ENCODE peak calls at places on chromosomes 7 and 10, in nine cellular contexts. H is mammary epithelial cell, R is MM.1S, N is PC-9, S is fibroblast of lung, D is neural progenitor cell, F is HepG2, B is endothelial cell of umbilical vein, U is astrocyte. Z is an unnamed sample.

GRCh38 chr7:65251851-65252620 is 121.6 kb upstream of the ZNF92 start:
- DNase-seq in H (peak), R (no peak), N (peak), S (peak), D (peak), F (peak), B (peak), U (peak), Z (no peak)

GRCh38 chr7:34069676-34070075 is 164.3 kb downstream of the BMPER start:
- DNase-seq in H (peak), R (no peak), N (no peak), S (peak), D (no peak), F (peak), B (peak), U (peak), Z (no peak)

GRCh38 chr10:133067152-133068090 is 20.3 kb upstream of the ADGRA1 start:
- DNase-seq in H (no peak), R (no peak), N (no peak), S (peak), D (no peak), F (no peak), B (no peak), U (peak), Z (no peak)

GRCh38 chr10:60870803-60871202 is 73.2 kb downstream of the RHOBTB1 start:
- DNase-seq in H (no peak), R (no peak), N (no peak), S (no peak), D (no peak), F (no peak), B (no peak), U (no peak), Z (no peak)

GRCh38 chr7:47215640-47216039 is 366.3 kb downstream of the TNS3 start:
- DNase-seq in H (no peak), R (no peak), N (no peak), S (no peak), D (no peak), F (no peak), B (no peak), U (no peak), Z (no peak)

GRCh38 chr10:77006836-77007511 is 630.6 kb downstream of the KCNMA1 start:
- DNase-seq in H (peak), R (no peak), N (no peak), S (no peak), D (no peak), F (no peak), B (no peak), U (no peak), Z (no peak)

GRCh38 chr10:127906548-127907377 is at the start of gene PTPRE:
- DNase-seq in H (peak), R (peak), N (peak), S (peak), D (peak), F (no peak), B (peak), U (no peak), Z (no peak)

GRCh38 chr7:55363386-55364170 is 1.6 kb upstream of the LANCL2 start:
- DNase-seq in H (no peak), R (no peak), N (no peak), S (no peak), D (no peak), F (no peak), B (no peak), U (no peak), Z (no peak)

GRCh38 chr7:150377116-150377979 is 1.8 kb upstream of the ZNF775 start:
- DNase-seq in H (no peak), R (peak), N (no peak), S (no peak), D (peak), F (no peak), B (peak), U (no peak), Z (no peak)

GRCh38 chr10:122878799-122879338 is 512 bp downstream of the FAM24B start:
- DNase-seq in H (no peak), R (no peak), N (no peak), S (no peak), D (no peak), F (peak), B (peak), U (no peak), Z (no peak)

GRCh38 chr10:19003341-19003740 is 45.3 kb upstream of the MALRD1 start:
- DNase-seq in H (no peak), R (no peak), N (no peak), S (no peak), D (no peak), F (no peak), B (no peak), U (no peak), Z (no peak)

GRCh38 chr10:78745445-78745844 is 323.3 kb upstream of the ZMIZ1 start:
- DNase-seq in H (no peak), R (no peak), N (no peak), S (no peak), D (no peak), F (peak), B (no peak), U (no peak), Z (no peak)

GRCh38 chr10:97792058-97792721 is 20.4 kb upstream of the SFRP5 start:
- DNase-seq in H (peak), R (peak), N (peak), S (peak), D (peak), F (peak), B (peak), U (no peak), Z (peak)

GRCh38 chr7:96998765-96999164 is 6.6 kb upstream of the DLX6 start:
- DNase-seq in H (no peak), R (no peak), N (no peak), S (no peak), D (peak), F (no peak), B (no peak), U (no peak), Z (no peak)
- TF ChIP-seq EZH2 in H (peak), R (no peak), N (no peak), S (peak), D (no peak), F (no peak), B (peak), U (no peak), Z (no peak)

GRCh38 chr7:157003445-157004049 is 6.9 kb downstream of the MNX1 start:
- DNase-seq in H (no peak), R (peak), N (no peak), S (no peak), D (peak), F (no peak), B (no peak), U (no peak), Z (no peak)
- TF ChIP-seq EZH2 in H (no peak), R (no peak), N (no peak), S (no peak), D (no peak), F (no peak), B (peak), U (no peak), Z (no peak)

GRCh38 chr10:121687094-121687850 is 89.0 kb upstream of the FGFR2 start:
- DNase-seq in H (no peak), R (no peak), N (no peak), S (no peak), D (no peak), F (no peak), B (no peak), U (no peak), Z (no peak)
- TF ChIP-seq EZH2 in H (no peak), R (no peak), N (no peak), S (no peak), D (no peak), F (no peak), B (no peak), U (no peak), Z (no peak)

DNA sequence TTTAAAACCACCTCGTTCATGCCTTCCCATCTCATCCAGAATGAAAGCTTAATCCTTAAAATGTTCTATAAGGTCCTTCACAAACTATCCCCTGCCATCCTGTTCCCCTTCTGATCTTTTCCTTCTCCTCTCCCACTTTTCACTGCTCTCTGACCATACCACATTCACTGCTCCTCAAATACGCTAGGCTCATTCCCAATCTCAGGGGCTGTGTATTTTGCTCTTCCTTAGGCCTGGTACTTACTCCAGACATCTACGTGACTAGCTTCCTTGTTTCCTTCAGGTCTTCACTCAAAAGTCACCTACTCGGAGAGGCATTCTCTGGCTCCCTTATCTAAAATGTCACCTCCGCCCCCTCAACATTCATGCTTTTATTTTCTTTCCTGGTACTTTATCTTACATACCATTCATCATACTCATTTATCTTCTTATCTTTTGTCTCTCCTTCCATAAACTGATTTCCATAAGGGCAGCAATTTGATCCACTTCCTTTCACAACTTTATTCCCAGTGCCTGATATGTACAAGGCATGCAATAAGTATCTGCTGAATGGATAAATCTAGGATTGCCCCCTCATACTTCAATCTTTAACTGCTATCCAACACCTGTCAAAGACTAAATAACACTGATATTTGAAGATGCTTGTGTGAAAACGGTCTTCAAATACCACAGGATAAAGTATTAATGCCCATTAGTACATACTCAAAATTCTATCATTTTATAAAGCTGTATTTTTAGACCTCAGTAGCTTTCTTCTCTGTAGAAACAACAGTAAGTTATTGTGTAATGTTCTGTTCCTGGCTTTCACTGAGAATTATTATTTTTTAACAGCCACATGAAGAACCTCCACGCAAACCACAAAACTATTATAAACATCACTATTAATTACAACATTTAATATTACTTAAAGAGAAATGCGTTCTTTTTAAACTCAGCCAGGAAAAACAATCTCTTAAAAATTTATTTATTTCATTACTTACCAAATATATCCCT is 27.0 kb downstream of the JMJD1C start:
- DNase-seq in H (no peak), R (no peak), N (peak), S (peak), D (no peak), F (no peak), B (peak), U (peak), Z (no peak)
- TF ChIP-seq EZH2 in H (no peak), R (no peak), N (no peak), S (no peak), D (no peak), F (no peak), B (no peak), U (no peak), Z (no peak)

GRCh38 chr10:101227765-101228681 is 1.2 kb downstream of the LBX1 start:
- DNase-seq in H (peak), R (no peak), N (no peak), S (no peak), D (peak), F (no peak), B (no peak), U (no peak), Z (no peak)

GRCh38 chr10:101226888-101227736 is 2.2 kb downstream of the LBX1 start:
- DNase-seq in H (no peak), R (no peak), N (no peak), S (no peak), D (peak), F (no peak), B (no peak), U (no peak), Z (no peak)

GRCh38 chr10:101224910-101225823 is 4.1 kb downstream of the LBX1 start:
- DNase-seq in H (no peak), R (no peak), N (no peak), S (no peak), D (peak), F (no peak), B (no peak), U (no peak), Z (no peak)

GRCh38 chr10:101225846-101226361 is 3.4 kb downstream of the LBX1 start:
- DNase-seq in H (no peak), R (no peak), N (no peak), S (no peak), D (no peak), F (no peak), B (no peak), U (no peak), Z (no peak)

GRCh38 chr10:101226506-101226887 is 2.8 kb downstream of the LBX1 start:
- DNase-seq in H (no peak), R (peak), N (no peak), S (no peak), D (peak), F (no peak), B (no peak), U (no peak), Z (no peak)
- TF ChIP-seq EZH2 in H (no peak), R (no peak), N (no peak), S (peak), D (no peak), F (peak), B (no peak), U (no peak), Z (no peak)

GRCh38 chr10:101222247-101222531 is 7.1 kb downstream of the LBX1 start:
- DNase-seq in H (no peak), R (no peak), N (no peak), S (no peak), D (peak), F (no peak), B (no peak), U (no peak), Z (no peak)

GRCh38 chr10:101224060-101224909 is 5.0 kb downstream of the LBX1 start:
- DNase-seq in H (no peak), R (no peak), N (no peak), S (no peak), D (peak), F (no peak), B (no peak), U (no peak), Z (no peak)

GRCh38 chr10:101222683-101223273 is 6.5 kb downstream of the LBX1 start:
- DNase-seq in H (no peak), R (no peak), N (no peak), S (no peak), D (peak), F (no peak), B (no peak), U (no peak), Z (no peak)

GRCh38 chr10:101221479-101222246 is 7.6 kb downstream of the LBX1 start:
- DNase-seq in H (peak), R (no peak), N (no peak), S (no peak), D (no peak), F (no peak), B (no peak), U (no peak), Z (no peak)

DNA sequence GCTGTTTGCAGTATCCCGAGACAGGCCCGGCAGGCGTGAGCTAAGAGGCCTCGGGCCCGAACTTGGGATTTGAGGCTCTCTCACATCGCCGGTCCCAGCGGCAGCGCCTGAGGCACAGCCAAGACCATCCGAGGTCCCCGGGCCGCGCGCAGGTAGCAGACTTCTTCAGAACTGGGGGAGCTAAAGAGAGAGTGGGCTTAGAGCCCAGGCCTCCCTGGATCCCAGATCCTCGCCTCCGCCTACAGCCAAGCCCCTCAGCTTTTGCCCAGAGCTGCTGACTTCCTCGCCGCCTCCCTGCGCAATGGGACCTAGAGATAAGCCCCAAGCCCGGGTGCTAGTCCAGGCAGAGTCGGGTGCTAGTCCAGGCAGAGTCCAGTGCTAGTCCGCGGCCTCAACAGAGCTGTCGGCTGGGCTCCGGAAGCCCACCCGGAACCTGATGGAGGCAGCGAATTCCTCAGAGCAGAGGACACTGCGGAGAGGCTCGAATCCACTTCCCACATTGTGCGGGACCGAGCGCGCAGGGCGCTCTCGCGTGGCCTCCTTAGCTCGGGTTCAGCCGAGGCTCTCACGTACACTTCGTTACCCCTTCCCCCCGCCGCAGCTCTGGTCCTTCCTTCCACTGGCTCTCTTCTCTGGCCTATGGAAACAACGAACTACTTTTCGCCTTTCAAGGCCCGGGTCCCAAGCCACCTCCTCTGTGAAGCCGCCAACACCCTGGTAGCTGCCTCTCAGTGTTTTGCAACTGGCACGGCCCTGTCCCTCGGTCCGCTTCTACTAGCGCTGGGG is 5.8 kb downstream of the LBX1 start:
- DNase-seq in H (no peak), R (no peak), N (no peak), S (no peak), D (peak), F (no peak), B (no peak), U (no peak), Z (no peak)
- TF ChIP-seq EZH2 in H (no peak), R (no peak), N (no peak), S (peak), D (peak), F (no peak), B (peak), U (peak), Z (no peak)